ENCODE peak calls at places on chromosomes 11 and 22, in four cellular contexts. One of them, this sample, is unnamed. For H3K9me2, the result is how much of the 10 kb centered on the place peaks cover.

GRCh38 chr11:66420671-66421476 is at the start of gene NPAS4:
- DNase-seq in GM23338: peak
- DNase-seq in GM23248: no peak
- DNase-seq in OCI-LY7: no peak
- DNase-seq in this sample: no peak

GRCh38 chr22:38233427-38233826 is 31.6 kb downstream of the MAFF start:
- DNase-seq in GM23338: no peak
- DNase-seq in GM23248: peak
- DNase-seq in OCI-LY7: no peak
- DNase-seq in this sample: no peak

GRCh38 chr22:37212174-37212906 is at the start of gene SSTR3:
- DNase-seq in GM23338: peak
- DNase-seq in GM23248: peak
- DNase-seq in OCI-LY7: no peak
- DNase-seq in this sample: no peak

GRCh38 chr11:65637794-65638317 is at the start of gene SIPA1:
- DNase-seq in GM23338: peak
- DNase-seq in GM23248: peak
- DNase-seq in OCI-LY7: peak
- DNase-seq in this sample: peak

GRCh38 chr11:128226106-128226716 is 361.1 kb downstream of the ETS1 start:
- DNase-seq in GM23338: no peak
- DNase-seq in GM23248: no peak
- DNase-seq in OCI-LY7: no peak
- DNase-seq in this sample: no peak

GRCh38 chr11:134277176-134278001 is 1.2 kb downstream of the GLB1L3 start:
- DNase-seq in GM23338: peak
- DNase-seq in GM23248: peak
- DNase-seq in OCI-LY7: no peak
- DNase-seq in this sample: no peak

GRCh38 chr11:107427569-107428180 is 29.9 kb downstream of the CWF19L2 start:
- DNase-seq in GM23338: no peak
- DNase-seq in GM23248: no peak
- DNase-seq in OCI-LY7: no peak
- DNase-seq in this sample: no peak

GRCh38 chr11:2211113-2211971 is 39.7 kb upstream of the TH start:
- DNase-seq in GM23338: no peak
- DNase-seq in GM23248: no peak
- DNase-seq in OCI-LY7: no peak
- DNase-seq in this sample: peak

GRCh38 chr11:129888451-129888850 is 6.9 kb downstream of the NFRKB start:
- DNase-seq in GM23338: no peak
- DNase-seq in GM23248: no peak
- DNase-seq in OCI-LY7: no peak
- DNase-seq in this sample: no peak

GRCh38 chr22:46063861-46064235 is 86.5 kb upstream of the PPARA start:
- DNase-seq in GM23338: no peak
- DNase-seq in GM23248: peak
- DNase-seq in OCI-LY7: no peak
- DNase-seq in this sample: no peak

GRCh38 chr11:43399983-43400630 is 41.4 kb downstream of the TTC17 start:
- DNase-seq in GM23338: no peak
- DNase-seq in GM23248: peak
- DNase-seq in OCI-LY7: no peak
- DNase-seq in this sample: no peak

GRCh38 chr11:12288212-12288933 is 89.0 kb upstream of the PARVA start:
- DNase-seq in GM23338: peak
- DNase-seq in GM23248: peak
- DNase-seq in OCI-LY7: peak
- DNase-seq in this sample: peak

GRCh38 chr11:34788642-34789041 is 127.5 kb downstream of the APIP start:
- DNase-seq in GM23338: no peak
- DNase-seq in GM23248: no peak
- DNase-seq in OCI-LY7: no peak
- DNase-seq in this sample: no peak

GRCh38 chr11:13141731-13142724 is 132.9 kb downstream of the RASSF10 start:
- DNase-seq in GM23338: no peak
- DNase-seq in GM23248: no peak
- DNase-seq in OCI-LY7: no peak
- DNase-seq in this sample: no peak

GRCh38 chr11:75267171-75267970 is 26.8 kb downstream of the TPBGL start:
- DNase-seq in GM23338: peak
- DNase-seq in GM23248: no peak
- DNase-seq in OCI-LY7: peak
- DNase-seq in this sample: no peak

GRCh38 chr11:35483131-35483800 is 42.1 kb downstream of the PAMR1 start:
- DNase-seq in GM23338: no peak
- DNase-seq in GM23248: peak
- DNase-seq in OCI-LY7: no peak
- DNase-seq in this sample: no peak

GRCh38 chr11:134267466-134267865 is 8.7 kb upstream of the GLB1L3 start:
- DNase-seq in GM23338: no peak
- DNase-seq in GM23248: no peak
- DNase-seq in OCI-LY7: no peak
- DNase-seq in this sample: no peak

GRCh38 chr22:19568337-19569311 is 44.4 kb upstream of the CLDN5 start:
- DNase-seq in GM23338: no peak
- DNase-seq in GM23248: peak
- DNase-seq in OCI-LY7: no peak
- DNase-seq in this sample: no peak

GRCh38 chr11:8318536-8318935 is 54.9 kb upstream of the LMO1 start:
- DNase-seq in GM23338: peak
- DNase-seq in GM23248: no peak
- DNase-seq in OCI-LY7: peak
- DNase-seq in this sample: no peak

GRCh38 chr11:16632295-16633200 is 105.9 kb upstream of the C11orf58 start:
- DNase-seq in GM23338: peak
- DNase-seq in GM23248: peak
- DNase-seq in OCI-LY7: peak
- DNase-seq in this sample: peak

GRCh38 chr11:80383655-80384054 is 942.8 kb upstream of the TENM4 start:
- DNase-seq in GM23338: no peak
- DNase-seq in GM23248: no peak
- DNase-seq in OCI-LY7: no peak
- DNase-seq in this sample: no peak

GRCh38 chr11:119673389-119674336 is 55.3 kb downstream of the NECTIN1 start:
- DNase-seq in GM23338: no peak
- DNase-seq in GM23248: no peak
- DNase-seq in OCI-LY7: peak
- DNase-seq in this sample: no peak

GRCh38 chr11:119844808-119845207 is 115.8 kb upstream of the NECTIN1 start:
- DNase-seq in GM23338: no peak
- DNase-seq in GM23248: no peak
- DNase-seq in OCI-LY7: no peak
- DNase-seq in this sample: no peak

GRCh38 chr22:50531546-50532352 is 1.9 kb upstream of the TYMP start:
- DNase-seq in GM23338: peak
- DNase-seq in GM23248: peak
- DNase-seq in OCI-LY7: peak
- DNase-seq in this sample: no peak

GRCh38 chr22:31179345-31179744 is 19.4 kb downstream of the RNF185 start:
- DNase-seq in GM23338: no peak
- DNase-seq in GM23248: peak
- DNase-seq in OCI-LY7: no peak
- DNase-seq in this sample: no peak

GRCh38 chr11:65719887-65720236 is 736 bp downstream of the RNASEH2C start:
- DNase-seq in GM23338: no peak
- DNase-seq in GM23248: peak
- DNase-seq in OCI-LY7: peak
- DNase-seq in this sample: no peak

GRCh38 chr11:74332272-74332671 is 20.8 kb upstream of the P4HA3 start:
- DNase-seq in GM23338: no peak
- DNase-seq in GM23248: no peak
- DNase-seq in OCI-LY7: no peak
- DNase-seq in this sample: no peak

GRCh38 chr22:25177895-25178294 is 21.8 kb upstream of the CRYBB3 start:
- DNase-seq in GM23338: no peak
- DNase-seq in GM23248: no peak
- DNase-seq in OCI-LY7: no peak
- DNase-seq in this sample: no peak

DNA sequence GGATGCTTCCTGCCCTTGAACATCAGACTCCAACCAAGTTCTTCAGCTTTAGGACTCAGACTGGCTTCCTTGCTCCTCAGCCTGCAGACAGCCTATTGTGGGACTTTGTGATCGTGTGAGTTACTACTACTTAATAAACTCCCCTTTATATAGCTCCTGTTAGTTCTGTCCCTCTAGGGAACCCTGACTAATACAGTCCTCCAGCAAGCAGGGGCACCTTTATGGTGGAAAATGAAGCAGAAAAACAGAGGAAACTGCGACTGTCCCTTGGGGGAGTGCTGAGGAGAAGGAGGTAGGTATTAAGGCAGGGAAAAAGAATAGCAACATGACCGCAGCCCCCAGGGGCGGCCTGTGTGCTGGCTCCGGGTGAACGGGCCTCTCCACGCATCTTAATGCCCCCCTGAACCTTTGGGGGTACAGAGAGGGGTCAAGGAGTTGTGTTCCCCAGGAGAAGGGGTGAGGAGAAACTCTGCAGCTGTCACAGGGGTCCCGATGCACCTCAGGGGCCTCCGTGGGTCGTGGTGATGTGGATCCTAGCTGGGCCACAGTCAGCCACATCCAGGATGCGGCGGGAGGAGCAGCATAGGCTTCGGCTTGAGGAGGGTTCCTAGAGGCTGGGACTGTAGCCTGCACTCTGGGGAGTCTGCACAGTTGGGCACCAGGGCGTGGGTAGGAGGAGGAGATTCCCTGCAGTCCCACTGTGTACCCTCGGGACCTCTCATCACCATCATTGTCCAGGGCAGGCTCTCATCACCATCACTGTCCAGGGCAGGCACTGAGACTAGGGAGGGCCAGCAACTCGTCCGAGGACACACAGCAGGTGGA is 34.3 kb downstream of the SHISAL1 start:
- DNase-seq in GM23338: no peak
- DNase-seq in GM23248: no peak
- DNase-seq in OCI-LY7: no peak
- DNase-seq in this sample: no peak
- H3K9me2 ChIP-seq in GM23338: under half
- H3K9me2 ChIP-seq in GM23248: under half
- H3K9me2 ChIP-seq in OCI-LY7: under half
- H3K9me2 ChIP-seq in this sample: under half

GRCh38 chr11:45296085-45296484 is 9.9 kb upstream of the SYT13 start:
- DNase-seq in GM23338: no peak
- DNase-seq in GM23248: no peak
- DNase-seq in OCI-LY7: no peak
- DNase-seq in this sample: no peak
- H3K9me2 ChIP-seq in GM23338: under half
- H3K9me2 ChIP-seq in GM23248: under half
- H3K9me2 ChIP-seq in OCI-LY7: under half
- H3K9me2 ChIP-seq in this sample: under half

DNA sequence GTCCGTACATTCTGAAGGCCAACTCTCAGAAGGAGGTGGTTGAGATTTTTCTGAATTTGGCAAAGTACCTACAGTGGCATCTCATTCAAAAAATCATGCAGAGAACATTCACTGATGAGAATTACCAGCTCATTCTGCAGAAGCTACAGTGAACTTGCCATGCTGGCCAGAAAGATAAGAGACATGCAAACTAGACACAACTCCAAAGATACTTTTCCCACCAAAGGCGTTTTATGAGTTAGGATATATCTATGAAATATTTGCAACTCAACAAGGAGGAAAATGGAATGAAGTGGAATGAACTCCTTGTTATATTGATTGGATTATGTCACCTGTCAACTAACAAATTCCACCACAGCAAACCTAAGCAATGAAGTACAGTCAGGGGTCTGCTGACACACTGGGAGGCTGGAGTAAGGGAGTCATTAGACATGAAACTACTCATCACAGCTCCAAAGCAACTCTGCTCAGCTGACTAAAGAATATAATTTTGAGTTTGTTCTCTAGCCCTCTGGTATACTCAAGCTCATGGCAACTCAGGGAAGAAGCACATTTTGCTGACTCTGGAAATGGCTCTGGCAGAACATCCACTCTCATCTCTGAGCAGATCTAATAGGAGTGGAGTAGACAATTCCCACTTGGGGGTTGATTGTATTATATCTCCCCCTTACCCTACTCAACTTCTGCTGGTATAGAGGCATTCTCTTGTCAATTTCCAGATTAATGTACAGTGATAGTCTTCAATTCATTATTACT is 22.9 kb downstream of the MAML2 start:
- DNase-seq in GM23338: no peak
- DNase-seq in GM23248: peak
- DNase-seq in OCI-LY7: no peak
- DNase-seq in this sample: no peak
- H3K9me2 ChIP-seq in GM23338: under half
- H3K9me2 ChIP-seq in GM23248: under half
- H3K9me2 ChIP-seq in OCI-LY7: under half
- H3K9me2 ChIP-seq in this sample: under half

DNA sequence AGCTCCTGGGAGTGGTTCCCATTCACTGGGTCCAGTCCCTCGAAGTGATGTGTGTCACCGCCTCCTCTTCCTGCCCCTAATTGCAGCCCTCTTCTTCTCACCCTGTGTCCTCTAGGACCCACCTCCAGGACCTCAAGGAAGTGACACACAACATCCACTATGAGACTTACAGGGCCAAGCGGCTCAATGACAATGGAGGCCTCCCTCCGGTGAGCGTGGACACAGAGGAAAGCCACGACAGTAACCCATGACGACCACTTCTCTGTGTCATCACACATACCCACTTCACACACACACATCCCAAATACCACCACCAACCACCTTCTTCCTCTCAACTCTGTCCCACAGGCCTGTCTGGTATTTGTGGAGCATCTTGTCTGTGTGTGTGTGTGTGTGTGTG is 4.1 kb upstream of the WBP2NL start:
- DNase-seq in GM23338: no peak
- DNase-seq in GM23248: no peak
- DNase-seq in OCI-LY7: no peak
- DNase-seq in this sample: no peak
- H3K9me2 ChIP-seq in GM23338: under half
- H3K9me2 ChIP-seq in GM23248: under half
- H3K9me2 ChIP-seq in OCI-LY7: under half
- H3K9me2 ChIP-seq in this sample: under half

GRCh38 chr11:70074701-70075100 is 3.4 kb upstream of the ANO1 start:
- DNase-seq in GM23338: no peak
- DNase-seq in GM23248: no peak
- DNase-seq in OCI-LY7: no peak
- DNase-seq in this sample: no peak

GRCh38 chr11:70078095-70078795 is at the start of gene ANO1:
- DNase-seq in GM23338: peak
- DNase-seq in GM23248: peak
- DNase-seq in OCI-LY7: no peak
- DNase-seq in this sample: no peak

GRCh38 chr11:70077411-70078094 is 564 bp upstream of the ANO1 start:
- DNase-seq in GM23338: peak
- DNase-seq in GM23248: no peak
- DNase-seq in OCI-LY7: no peak
- DNase-seq in this sample: no peak

GRCh38 chr11:70075836-70076235 is 2.3 kb upstream of the ANO1 start:
- DNase-seq in GM23338: no peak
- DNase-seq in GM23248: no peak
- DNase-seq in OCI-LY7: no peak
- DNase-seq in this sample: no peak

GRCh38 chr11:70076461-70076931 is 1.6 kb upstream of the ANO1 start:
- DNase-seq in GM23338: no peak
- DNase-seq in GM23248: no peak
- DNase-seq in OCI-LY7: no peak
- DNase-seq in this sample: no peak
- H3K9me2 ChIP-seq in GM23338: under half
- H3K9me2 ChIP-seq in GM23248: under half
- H3K9me2 ChIP-seq in OCI-LY7: under half
- H3K9me2 ChIP-seq in this sample: under half